ENCODE peak calls at places on chromosomes 5 and 9, in six cellular contexts. V, P, R, X, M and B are unnamed samples. For H3K27me3 and H3K4me1, the result is how much of the 10 kb centered on the place peaks cover.

GRCh38 chr5:68562308-68562707 is 346.8 kb downstream of the PIK3R1 start:
- DNase-seq in V (no peak), P (no peak), R (no peak), X (peak), M (no peak), B (no peak)

GRCh38 chr9:84997472-84997871 is 327.9 kb downstream of the NTRK2 start:
- DNase-seq in V (no peak), P (no peak), R (no peak), X (no peak), M (no peak), B (no peak)

GRCh38 chr9:70747335-70747734 is 332.9 kb upstream of the KLF9 start:
- DNase-seq in V (no peak), P (no peak), R (no peak), X (no peak), M (no peak), B (no peak)

GRCh38 chr9:15308511-15308910 is 1.5 kb upstream of the TTC39B start:
- DNase-seq in V (no peak), P (no peak), R (no peak), X (peak), M (no peak), B (no peak)

GRCh38 chr9:110260911-110261310 is 4.6 kb upstream of the TXN start:
- DNase-seq in V (no peak), P (no peak), R (no peak), X (no peak), M (no peak), B (no peak)

GRCh38 chr9:114233806-114234205 is 78.5 kb downstream of the COL27A1 start:
- DNase-seq in V (no peak), P (no peak), R (no peak), X (no peak), M (no peak), B (peak)

GRCh38 chr5:136062563-136063274 is 33.9 kb downstream of the TGFBI start:
- DNase-seq in V (peak), P (no peak), R (peak), X (peak), M (no peak), B (no peak)

GRCh38 chr5:102863058-102863457 is 108.0 kb downstream of the PAM start:
- DNase-seq in V (no peak), P (no peak), R (no peak), X (no peak), M (no peak), B (no peak)

GRCh38 chr5:79727722-79728355 is 38.2 kb downstream of the CMYA5 start:
- DNase-seq in V (no peak), P (no peak), R (no peak), X (no peak), M (no peak), B (peak)

GRCh38 chr5:169814522-169814921 is 165.8 kb downstream of the INSYN2B start:
- DNase-seq in V (no peak), P (no peak), R (no peak), X (peak), M (no peak), B (no peak)

GRCh38 chr5:96567188-96567587 is 95.0 kb upstream of the CAST start:
- DNase-seq in V (no peak), P (no peak), R (no peak), X (peak), M (no peak), B (no peak)

GRCh38 chr5:124901081-124901480 is 154.6 kb upstream of the ZNF608 start:
- DNase-seq in V (no peak), P (no peak), R (no peak), X (no peak), M (no peak), B (no peak)

GRCh38 chr5:485113-485942 is 38.9 kb downstream of the SLC9A3 start:
- DNase-seq in V (no peak), P (no peak), R (no peak), X (no peak), M (no peak), B (no peak)

GRCh38 chr9:98775831-98776441 is 20.4 kb downstream of the ANKS6 start:
- DNase-seq in V (peak), P (no peak), R (peak), X (peak), M (no peak), B (no peak)

GRCh38 chr5:96649938-96650540 is 12.1 kb upstream of the CAST start:
- DNase-seq in V (no peak), P (no peak), R (no peak), X (no peak), M (no peak), B (no peak)

GRCh38 chr5:176837707-176838115 is 27.4 kb downstream of the UNC5A start:
- DNase-seq in V (peak), P (peak), R (peak), X (peak), M (peak), B (peak)

GRCh38 chr5:65512170-65512937 is 30.6 kb upstream of the ADAMTS6 start:
- DNase-seq in V (no peak), P (no peak), R (no peak), X (peak), M (no peak), B (no peak)

GRCh38 chr9:120610975-120611689 is 31.2 kb upstream of the CDK5RAP2 start:
- DNase-seq in V (peak), P (no peak), R (peak), X (no peak), M (no peak), B (no peak)

GRCh38 chr9:75088646-75089368 is 493 bp downstream of the OSTF1 start:
- DNase-seq in V (peak), P (peak), R (peak), X (peak), M (peak), B (peak)

GRCh38 chr5:132771559-132771998 is 5.5 kb downstream of the SEPTIN8 start:
- DNase-seq in V (no peak), P (no peak), R (peak), X (peak), M (no peak), B (peak)

GRCh38 chr5:122078116-122078865 is at the start of gene LOX:
- DNase-seq in V (no peak), P (peak), R (peak), X (peak), M (no peak), B (peak)

GRCh38 chr5:78956901-78957300 is 28.2 kb downstream of the ARSB start:
- DNase-seq in V (no peak), P (no peak), R (no peak), X (no peak), M (no peak), B (no peak)

GRCh38 chr9:30116673-30117217 is 2267.7 kb upstream of the ACO1 start:
- DNase-seq in V (no peak), P (no peak), R (no peak), X (no peak), M (no peak), B (no peak)

GRCh38 chr5:176817864-176818377 is 7.6 kb downstream of the UNC5A start:
- DNase-seq in V (no peak), P (no peak), R (no peak), X (no peak), M (no peak), B (no peak)

GRCh38 chr5:42768106-42768504 is 11.5 kb downstream of the CCDC152 start:
- DNase-seq in V (no peak), P (no peak), R (no peak), X (no peak), M (no peak), B (no peak)

GRCh38 chr9:78004478-78005229 is 27.0 kb downstream of the GNAQ start:
- DNase-seq in V (no peak), P (no peak), R (peak), X (no peak), M (peak), B (no peak)

GRCh38 chr9:114348261-114348905 is 18.7 kb downstream of the ORM2 start:
- DNase-seq in V (no peak), P (no peak), R (no peak), X (no peak), M (peak), B (no peak)

GRCh38 chr9:76818271-76818670 is 54.0 kb downstream of the PCA3 start:
- DNase-seq in V (no peak), P (no peak), R (peak), X (peak), M (no peak), B (peak)

GRCh38 chr5:40367260-40367659 is 312.5 kb upstream of the PTGER4 start:
- DNase-seq in V (no peak), P (no peak), R (no peak), X (peak), M (no peak), B (no peak)

GRCh38 chr9:130327070-130327780 is 61.7 kb downstream of the HMCN2 start:
- DNase-seq in V (no peak), P (no peak), R (no peak), X (no peak), M (no peak), B (no peak)

GRCh38 chr5:90506221-90506620 is 23.2 kb downstream of the LYSMD3 start:
- DNase-seq in V (no peak), P (no peak), R (no peak), X (no peak), M (no peak), B (no peak)

GRCh38 chr9:135887021-135887507 is 20.3 kb downstream of the CAMSAP1 start:
- DNase-seq in V (no peak), P (peak), R (no peak), X (peak), M (no peak), B (peak)

GRCh38 chr5:1946776-1947175 is 64.1 kb upstream of the IRX4 start:
- DNase-seq in V (no peak), P (no peak), R (no peak), X (no peak), M (no peak), B (peak)

GRCh38 chr9:87275039-87275725 is 222.5 kb upstream of the DAPK1 start:
- DNase-seq in V (no peak), P (no peak), R (no peak), X (no peak), M (no peak), B (no peak)

GRCh38 chr5:147621016-147621415 is 111.1 kb upstream of the DPYSL3 start:
- DNase-seq in V (no peak), P (no peak), R (no peak), X (no peak), M (no peak), B (no peak)

GRCh38 chr9:129023036-129023907 is 4.9 kb downstream of the SH3GLB2 start:
- DNase-seq in V (no peak), P (no peak), R (no peak), X (peak), M (no peak), B (peak)

GRCh38 chr9:70480405-70480980 is 66.0 kb upstream of the KLF9 start:
- DNase-seq in V (no peak), P (peak), R (no peak), X (peak), M (peak), B (peak)

GRCh38 chr9:6757988-6758417 is 230 bp downstream of the KDM4C start:
- DNase-seq in V (no peak), P (no peak), R (no peak), X (no peak), M (no peak), B (no peak)

GRCh38 chr9:126984969-126985368 is 70.4 kb downstream of the RALGPS1 start:
- DNase-seq in V (no peak), P (no peak), R (no peak), X (no peak), M (no peak), B (no peak)

GRCh38 chr9:126985870-126986498 is 71.4 kb downstream of the RALGPS1 start:
- DNase-seq in V (peak), P (peak), R (peak), X (peak), M (peak), B (peak)

GRCh38 chr9:126988857-126989256 is 74.3 kb downstream of the RALGPS1 start:
- DNase-seq in V (no peak), P (no peak), R (no peak), X (no peak), M (no peak), B (no peak)

GRCh38 chr9:126983767-126984166 is 69.2 kb downstream of the RALGPS1 start:
- DNase-seq in V (no peak), P (no peak), R (no peak), X (no peak), M (no peak), B (no peak)

DNA sequence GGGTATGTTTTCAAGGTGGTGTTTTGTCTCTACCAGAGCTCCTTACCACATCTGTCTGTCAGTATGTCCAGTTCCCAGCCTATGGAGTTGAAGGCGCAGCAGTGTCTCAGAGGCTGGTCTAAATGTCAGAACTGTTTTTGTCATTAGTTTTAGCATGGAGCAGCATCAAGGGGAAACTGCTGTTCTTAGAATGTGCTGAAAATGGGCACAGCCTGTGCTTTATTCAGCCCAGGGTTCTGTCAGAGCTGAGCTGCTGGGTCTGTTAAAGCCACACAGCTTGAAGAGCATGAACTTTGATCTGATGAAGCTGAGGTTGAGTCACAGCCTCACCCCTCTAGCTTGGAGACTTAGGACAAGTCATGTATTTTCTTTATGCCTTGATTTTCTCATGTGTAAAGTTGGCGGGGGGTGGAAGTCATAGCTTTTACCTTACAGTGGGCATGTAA is 71.9 kb downstream of the RALGPS1 start:
- DNase-seq in V (peak), P (no peak), R (peak), X (peak), M (no peak), B (no peak)
- H3K27me3 ChIP-seq in V (under half), P (under half), R (under half), X (under half), M (under half), B (under half)

DNA sequence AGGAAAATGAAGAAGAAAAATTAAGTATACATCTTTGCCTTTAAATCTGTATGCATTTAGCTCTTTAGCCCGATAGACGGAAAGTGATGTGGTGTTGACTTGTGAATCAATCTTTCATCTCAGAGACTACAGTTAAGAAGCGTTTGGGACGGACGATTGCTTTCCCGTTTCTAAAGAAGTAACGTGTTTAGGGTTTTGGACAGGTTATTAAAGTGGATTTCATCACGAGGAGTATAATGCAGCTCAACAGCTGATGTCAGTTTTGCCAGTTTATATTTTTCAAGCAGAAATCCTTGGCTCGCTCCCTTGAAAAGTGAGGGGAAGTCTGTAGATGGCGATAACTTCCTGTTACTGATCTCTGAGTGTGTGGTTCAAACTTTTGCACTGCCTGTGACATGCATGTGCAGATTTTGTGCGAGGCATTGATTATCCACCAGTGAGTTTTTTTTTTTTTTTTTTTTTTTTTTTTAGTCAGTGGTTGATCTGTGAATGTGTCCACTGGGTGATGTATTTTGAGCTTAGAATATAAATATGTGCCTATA is 1.1 kb downstream of the ADCY2 start:
- DNase-seq in V (no peak), P (no peak), R (no peak), X (no peak), M (no peak), B (no peak)
- TF ChIP-seq CTCF in V (peak), P (no peak), R (no peak), X (no peak), M (no peak), B (no peak)

DNA sequence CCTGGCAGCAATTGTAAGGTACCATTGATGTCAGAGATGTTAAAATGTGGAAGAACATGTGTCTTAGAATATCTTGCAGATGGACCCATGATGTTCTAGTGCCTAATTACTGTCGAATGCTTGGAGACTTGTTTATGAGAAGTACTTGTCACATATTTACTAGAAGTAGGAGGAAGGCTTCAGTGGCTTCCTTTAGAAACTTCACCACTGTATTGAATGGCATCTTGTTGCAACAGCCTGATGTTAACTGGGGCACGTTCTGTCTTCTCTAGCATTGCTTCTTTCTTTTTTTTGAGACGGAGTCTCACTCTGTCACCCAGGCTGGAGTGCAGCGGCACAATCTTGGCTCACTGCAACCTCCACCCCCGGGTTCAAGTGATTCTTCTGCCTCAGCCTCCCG is 16.5 kb downstream of the UGCG start:
- DNase-seq in V (no peak), P (no peak), R (no peak), X (no peak), M (no peak), B (no peak)
- H3K4me1 ChIP-seq in V (under half), P (half or more), R (under half), X (under half), M (half or more), B (half or more)

DNA sequence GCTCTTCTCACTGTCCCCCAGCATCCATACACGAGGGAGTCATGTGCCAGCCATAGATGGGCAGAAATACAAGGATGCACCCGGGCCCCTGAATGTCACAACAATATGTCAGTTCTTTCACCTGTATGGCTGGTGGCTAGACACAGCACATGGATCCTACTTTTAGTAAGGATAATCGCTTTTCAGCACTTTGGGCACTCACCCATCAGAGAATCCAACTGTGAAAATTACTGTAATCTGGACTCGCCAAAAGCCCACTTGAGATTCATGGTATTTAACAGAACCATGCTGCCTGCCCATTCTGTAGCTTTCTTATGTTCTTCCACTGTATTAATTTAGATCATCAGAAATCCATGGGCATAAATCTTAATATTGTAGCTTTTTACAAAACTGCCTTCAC is 124.8 kb downstream of the FRMD3 start:
- DNase-seq in V (no peak), P (no peak), R (no peak), X (no peak), M (no peak), B (no peak)
- H3K27me3 ChIP-seq in V (under half), P (under half), R (under half), X (under half), M (under half), B (under half)

DNA sequence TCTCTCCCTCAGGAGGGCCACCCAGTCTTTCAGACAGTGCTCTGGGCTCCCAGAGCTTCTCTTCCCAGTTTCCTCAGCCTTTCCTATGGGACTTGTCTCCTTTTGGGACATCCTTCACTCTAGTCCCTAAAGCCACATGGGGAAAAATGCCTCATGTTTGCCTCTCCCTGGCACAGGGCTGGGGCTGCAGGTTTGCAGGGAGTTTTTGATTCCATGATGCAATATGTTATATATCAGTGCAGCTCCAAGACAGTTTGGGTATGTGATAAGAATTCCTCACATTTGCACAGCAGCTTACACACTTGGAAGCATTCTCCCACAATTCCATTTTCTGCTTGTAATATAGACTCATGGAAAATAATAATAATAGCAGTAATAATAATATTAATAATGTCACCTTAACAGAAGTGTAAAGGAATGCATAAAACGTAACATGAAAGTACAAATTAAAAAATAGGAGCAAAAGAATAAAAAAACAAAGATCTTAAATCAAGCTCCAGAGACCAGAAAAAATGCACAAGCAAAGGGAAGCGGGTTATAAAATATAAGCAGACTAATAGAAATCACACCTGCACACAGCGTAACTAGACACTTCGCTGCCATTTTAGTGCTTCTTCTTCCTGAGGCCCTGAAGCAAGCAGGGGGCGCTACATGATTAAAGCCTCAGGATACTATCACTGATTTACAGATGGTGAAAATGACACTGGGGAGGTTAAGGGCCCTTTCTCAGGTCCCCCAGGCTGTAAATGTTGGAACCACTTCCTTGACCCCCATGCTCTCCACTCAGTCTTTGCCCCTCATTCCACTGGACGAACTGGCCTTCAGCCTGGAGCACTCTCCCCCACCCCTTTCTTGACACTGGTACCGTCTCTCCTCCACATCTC is 70.0 kb upstream of the IL17B start:
- DNase-seq in V (no peak), P (no peak), R (no peak), X (peak), M (no peak), B (no peak)
- TF ChIP-seq CTCF in V (no peak), P (no peak), R (peak), X (peak), M (peak), B (peak)

DNA sequence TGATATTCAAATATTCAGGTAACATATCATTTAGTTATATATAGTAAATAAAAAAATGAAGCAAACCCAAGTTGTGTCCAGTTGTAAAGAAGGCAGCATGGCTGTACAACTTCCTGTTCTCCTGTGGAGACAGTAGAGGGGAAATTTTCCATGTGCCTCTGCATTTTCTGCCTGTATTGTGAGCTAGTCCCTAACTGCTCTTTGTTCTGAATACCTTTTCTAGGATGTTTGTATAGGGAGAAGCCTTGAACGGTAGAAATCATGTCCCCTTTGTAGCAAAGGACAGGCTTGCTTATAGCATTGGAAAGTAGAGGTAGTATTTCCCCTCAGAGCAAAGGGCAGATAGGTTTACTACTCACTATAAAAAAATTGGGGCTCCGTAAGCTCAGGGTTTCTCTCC is 13.3 kb upstream of the RPS23 start:
- DNase-seq in V (no peak), P (no peak), R (peak), X (no peak), M (no peak), B (no peak)
- H3K4me1 ChIP-seq in V (under half), P (under half), R (under half), X (under half), M (under half), B (under half)

GRCh38 chr9:17574342-17574741 is 4.5 kb upstream of the SH3GL2 start:
- DNase-seq in V (no peak), P (no peak), R (no peak), X (no peak), M (no peak), B (no peak)
- H3K27me3 ChIP-seq in V (under half), P (under half), R (under half), X (under half), M (under half), B (under half)

GRCh38 chr9:18587988-18588387 is 114.0 kb downstream of the ADAMTSL1 start:
- DNase-seq in V (no peak), P (no peak), R (no peak), X (no peak), M (no peak), B (no peak)
- TF ChIP-seq CTCF in V (no peak), P (no peak), R (no peak), X (no peak), M (no peak), B (no peak)